ENCODE peak calls at places on chromosomes 2 and 18, in six cellular contexts. F, M, R, G, E and K are unnamed samples.

GRCh38 chr18:43668866-43669265 is 391.6 kb upstream of the SYT4 start:
- DNase-seq in F (no peak), M (no peak), R (no peak), G (no peak), E (no peak), K (no peak)

GRCh38 chr2:71892132-71892730 is 255.4 kb downstream of the CYP26B1 start:
- DNase-seq in F (no peak), M (no peak), R (peak; percentile 37), G (no peak), E (no peak), K (no peak)

GRCh38 chr2:143489135-143489534 is 359.9 kb downstream of the ARHGAP15 start:
- DNase-seq in F (no peak), M (no peak), R (no peak), G (no peak), E (no peak), K (no peak)

GRCh38 chr2:124683536-124684407 is 658.7 kb downstream of the CNTNAP5 start:
- DNase-seq in F (no peak), M (no peak), R (no peak), G (no peak), E (no peak), K (no peak)

GRCh38 chr2:120132190-120132589 is 91.0 kb downstream of the TMEM185B start:
- DNase-seq in F (no peak), M (no peak), R (no peak), G (no peak), E (no peak), K (no peak)

GRCh38 chr2:148479388-148479787 is 165.2 kb upstream of the EPC2 start:
- DNase-seq in F (no peak), M (no peak), R (no peak), G (no peak), E (no peak), K (no peak)

GRCh38 chr2:218802595-218802994 is 20.6 kb downstream of the CYP27A1 start:
- DNase-seq in F (no peak), M (no peak), R (no peak), G (peak; percentile 15), E (no peak), K (no peak)

GRCh38 chr2:60219536-60219935 is 333.9 kb downstream of the BCL11A start:
- DNase-seq in F (no peak), M (no peak), R (no peak), G (no peak), E (no peak), K (no peak)

GRCh38 chr2:118457956-118458355 is 369.7 kb downstream of the INSIG2 start:
- DNase-seq in F (no peak), M (no peak), R (no peak), G (no peak), E (no peak), K (no peak)